ENCODE peak calls at places on chromosomes 11 and 22, in six cellular contexts. S, T, R, I, C and D are unnamed samples. For H3K36me3, the result is how much of the 10 kb centered on the place peaks cover.

GRCh38 chr11:14894657-14895598 is 2.9 kb upstream of the CYP2R1 start:
- DNase-seq in S (peak), R (peak), T (peak), I (no peak), C (no peak), D (no peak)

GRCh38 chr11:77851513-77851912 is 30.6 kb downstream of the AAMDC start:
- DNase-seq in S (no peak), I (no peak), T (no peak), C (no peak), R (no peak), D (no peak)

GRCh38 chr11:96199563-96200025 is 143.4 kb downstream of the MAML2 start:
- DNase-seq in C (no peak), S (no peak), T (no peak), R (no peak), I (no peak), D (no peak)

GRCh38 chr11:68213135-68213515 is at the start of gene KMT5B:
- DNase-seq in S (peak), I (peak), T (peak), R (no peak), C (peak), D (no peak)

GRCh38 chr11:79314906-79315689 is 125.7 kb downstream of the TENM4 start:
- DNase-seq in C (no peak), T (no peak), R (no peak), S (no peak), I (no peak), D (peak)

GRCh38 chr22:40603088-40603605 is 33.4 kb downstream of the MRTFA start:
- DNase-seq in I (no peak), T (no peak), S (no peak), C (no peak), R (no peak), D (no peak)

GRCh38 chr11:9765320-9766101 is 101.6 kb downstream of the SWAP70 start:
- DNase-seq in R (no peak), S (peak), T (no peak), I (peak), C (peak), D (no peak)

GRCh38 chr11:40384991-40385390 is 1074.5 kb downstream of the LRRC4C start:
- DNase-seq in C (no peak), I (no peak), S (no peak), T (no peak), R (no peak), D (no peak)

GRCh38 chr22:50016988-50017700 is 4.6 kb upstream of the IL17REL start:
- DNase-seq in R (peak), T (peak), S (no peak), C (no peak), I (no peak), D (no peak)

GRCh38 chr11:86476109-86476861 is 101.6 kb downstream of the CCDC81 start:
- DNase-seq in T (peak), S (no peak), I (peak), R (no peak), C (peak), D (no peak)

GRCh38 chr11:110613526-110613925 is 98.7 kb downstream of the ARHGAP20 start:
- DNase-seq in T (no peak), C (no peak), I (no peak), S (no peak), R (no peak), D (no peak)

GRCh38 chr11:706957-707816 is 1.2 kb downstream of the EPS8L2 start:
- DNase-seq in T (peak), S (no peak), R (peak), C (peak), I (no peak), D (peak)
- H3K4me3 ChIP-seq in T (peak), S (peak), R (peak), C (peak), I (peak), D (peak)

GRCh38 chr22:30964858-30965257 is 3.7 kb downstream of the MORC2 start:
- DNase-seq in R (no peak), C (no peak), I (no peak), S (no peak), T (no peak), D (no peak)
- TF ChIP-seq POLR2A in R (no peak), C (no peak), I (no peak), S (no peak), T (no peak), D (no peak)

GRCh38 chr22:35411112-35411511 is 11.2 kb downstream of the MCM5 start:
- DNase-seq in I (no peak), R (no peak), T (peak), C (no peak), S (no peak), D (no peak)
- H3K36me3 ChIP-seq in I (under half), R (half or more), T (under half), C (under half), S (under half), D (under half)

GRCh38 chr11:6746626-6747025 is 25.1 kb downstream of the OR2AG2 start:
- DNase-seq in S (no peak), R (no peak), C (no peak), T (no peak), I (no peak), D (no peak)
- H3K4me3 ChIP-seq in S (peak), R (peak), C (no peak), T (no peak), I (no peak), D (no peak)